ENCODE peak calls at places on chromosomes 7 and 10, in five cellular contexts. F is RWPE1, U is ovary, M is uterus, H is A549. L is an unnamed sample.

GRCh38 chr10:106672517-106673175 is 491.9 kb downstream of the SORCS1 start:
- DNase-seq in H (no peak), F (no peak), M (no peak), U (no peak), L (no peak)

GRCh38 chr7:112740667-112741066 is 49.5 kb downstream of the TMEM168 start:
- DNase-seq in U (no peak), H (no peak), M (no peak), F (no peak), L (no peak)

GRCh38 chr10:102814873-102815661 is 22.1 kb downstream of the CYP17A1 start:
- DNase-seq in H (no peak), F (no peak), M (peak; percentile 68), U (peak; percentile 87), L (peak; percentile 53)

GRCh38 chr10:66834802-66835201 is 91.0 kb upstream of the LRRTM3 start:
- DNase-seq in H (no peak), U (no peak), F (no peak), M (no peak), L (no peak)

GRCh38 chr10:93894516-93895378 is 969 bp downstream of the SLC35G1 start:
- DNase-seq in H (no peak), F (peak; percentile 13), U (no peak), M (no peak), L (no peak)

GRCh38 chr7:106111671-106112117 is 418 bp downstream of the SYPL1 start:
- DNase-seq in M (no peak), U (no peak), F (peak; percentile 54), H (peak; percentile 78), L (no peak)

GRCh38 chr10:58930497-58930896 is 245.9 kb upstream of the PHYHIPL start:
- DNase-seq in U (no peak), M (no peak), H (no peak), F (no peak), L (no peak)

GRCh38 chr7:64884085-64884912 is 18.8 kb upstream of the ZNF273 start:
- DNase-seq in U (no peak), F (no peak), H (no peak), M (no peak), L (peak; percentile 28)

GRCh38 chr7:45146531-45147379 is 10.8 kb upstream of the RAMP3 start:
- DNase-seq in F (no peak), H (no peak), U (no peak), M (no peak), L (no peak)

GRCh38 chr10:101319241-101319915 is 34.6 kb upstream of the BTRC start:
- DNase-seq in F (no peak), U (no peak), H (no peak), M (no peak), L (no peak)

GRCh38 chr10:28940158-28940888 is 263.0 kb downstream of the BAMBI start:
- DNase-seq in M (no peak), H (peak; percentile 77), F (no peak), U (no peak), L (peak; percentile 69)

GRCh38 chr7:19215421-19215820 is 70.2 kb upstream of the FERD3L start:
- DNase-seq in U (no peak), F (no peak), M (no peak), H (no peak), L (peak; percentile 83)

GRCh38 chr10:35884657-35885071 is 242.6 kb upstream of the FZD8 start:
- DNase-seq in F (no peak), U (no peak), H (no peak), M (no peak), L (no peak)

GRCh38 chr7:44693641-44694313 is 54.9 kb upstream of the ZMIZ2 start:
- DNase-seq in F (no peak), U (no peak), M (no peak), H (no peak), L (no peak)

GRCh38 chr10:114711487-114712250 is 53.6 kb upstream of the ABLIM1 start:
- DNase-seq in F (no peak), H (no peak), M (no peak), U (no peak), L (no peak)

GRCh38 chr10:9302142-9302746 is 1247.8 kb downstream of the GATA3 start:
- DNase-seq in M (no peak), F (peak; percentile 36), H (peak; percentile 65), U (no peak), L (no peak)

GRCh38 chr7:101538596-101539459 is 90.3 kb downstream of the MYL10 start:
- DNase-seq in F (peak; percentile 71), M (peak; percentile 34), H (peak; percentile 66), U (peak; percentile 34), L (peak; percentile 55)

GRCh38 chr10:5089869-5090268 is 4.3 kb upstream of the AKR1C3 start:
- DNase-seq in U (no peak), H (peak; percentile 87), F (no peak), M (no peak), L (no peak)

GRCh38 chr10:34815174-34816066 is at the start of gene PARD3:
- DNase-seq in M (peak; percentile 66), U (peak; percentile 78), F (peak; percentile 75), H (peak; percentile 71), L (peak; percentile 59)

GRCh38 chr10:6603142-6604125 is 23.4 kb upstream of the PRKCQ start:
- DNase-seq in M (no peak), U (no peak), F (no peak), H (no peak), L (no peak)

GRCh38 chr7:81608748-81609382 is 161.0 kb downstream of the HGF start:
- DNase-seq in F (no peak), M (no peak), H (peak; percentile 53), U (no peak), L (no peak)

DNA sequence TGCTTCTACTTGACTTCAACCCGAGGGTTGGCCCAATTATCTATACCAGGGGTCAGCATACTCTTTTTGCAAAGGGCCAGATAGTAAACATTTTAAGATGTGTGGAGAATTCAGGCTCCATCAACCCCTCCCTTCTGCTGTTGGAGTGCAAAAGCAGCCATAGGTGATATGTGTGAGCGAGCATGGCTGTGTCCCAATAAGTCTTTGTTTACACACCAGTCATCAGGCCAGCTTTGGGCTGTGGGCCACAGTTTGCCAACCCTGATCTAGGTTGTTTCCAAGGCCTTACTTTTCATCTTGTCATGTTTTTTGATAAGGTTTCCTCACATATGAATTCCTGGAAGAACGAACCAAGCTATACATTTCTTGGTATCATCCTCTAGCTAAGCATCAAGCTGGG is 136.9 kb upstream of the VIPR2 start:
- DNase-seq in M (no peak), H (no peak), F (no peak), U (no peak), L (no peak)
- H3K27ac ChIP-seq in M (no peak overlapping the region), H (no peak overlapping the region), F (no peak overlapping the region), U (no peak overlapping the region), L (no peak overlapping the region)

GRCh38 chr7:139901411-139901810 is 72.3 kb downstream of the TBXAS1 start:
- DNase-seq in F (no peak), U (no peak), H (no peak), M (no peak), L (no peak)
- H3K27ac ChIP-seq in F (no peak overlapping the region), U (no peak overlapping the region), H (no peak overlapping the region), M (no peak overlapping the region), L (no peak overlapping the region)

GRCh38 chr10:21293518-21294356 is 231.7 kb downstream of the SKIDA1 start:
- DNase-seq in M (no peak), U (no peak), F (no peak), H (peak; percentile 65), L (no peak)
- H3K27ac ChIP-seq in M (no peak overlapping the region), U (no peak overlapping the region), F (no peak overlapping the region), H (peak overlapping the region; percentile 97), L (peak overlapping the region; percentile 92)

DNA sequence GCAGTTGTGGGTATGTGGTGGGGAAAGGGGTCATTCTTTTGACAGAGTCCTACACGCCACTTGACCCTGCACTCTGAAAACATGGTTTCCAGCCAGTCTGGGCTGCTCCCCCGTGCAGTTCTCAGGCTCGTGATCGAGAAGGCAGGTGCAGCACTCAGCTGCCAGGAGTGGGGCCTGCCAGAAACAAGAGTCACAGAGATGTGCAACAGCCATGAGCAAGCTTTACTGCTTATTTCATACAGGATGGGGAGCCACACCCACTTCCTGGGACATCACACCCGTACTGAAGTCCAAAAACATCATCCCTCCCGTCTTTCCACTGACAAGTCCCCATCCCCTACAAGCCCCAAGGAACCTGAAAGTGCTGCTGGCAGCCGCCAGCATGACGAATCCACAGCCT is 9.3 kb downstream of the ATG9B start:
- DNase-seq in F (peak; percentile 61), H (no peak), U (no peak), M (no peak), L (no peak)
- H3K27ac ChIP-seq in F (peak overlapping the region; percentile 14), H (no peak overlapping the region), U (no peak overlapping the region), M (no peak overlapping the region), L (no peak overlapping the region)

DNA sequence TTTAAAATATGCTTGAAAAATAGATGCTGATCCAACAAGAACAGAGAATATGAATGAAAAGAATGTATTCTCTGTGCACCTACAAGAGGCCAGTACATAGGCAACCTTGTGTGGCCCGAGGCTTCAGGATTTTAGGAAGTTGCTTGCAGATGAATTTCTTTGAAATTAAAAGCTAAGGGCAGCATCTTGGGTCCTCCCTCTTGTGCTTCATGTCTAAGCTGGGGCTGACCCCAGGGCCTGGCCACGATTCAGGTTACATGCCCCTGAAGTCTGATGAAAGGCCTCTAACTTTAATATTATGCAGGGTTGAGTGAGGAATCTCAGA is 138.9 kb downstream of the BMPER start:
- DNase-seq in F (no peak), U (no peak), H (no peak), M (no peak), L (no peak)
- H3K27ac ChIP-seq in F (no peak overlapping the region), U (no peak overlapping the region), H (peak overlapping the region; percentile 32), M (no peak overlapping the region), L (no peak overlapping the region)

L was measured in SJSA1.